ENCODE peak calls at places on chromosome 17, in six cellular contexts. A is LNCaP clone FGC; E is CD8-positive, alpha-beta T cell; I is Calu3; K is endodermal cell; F is GM10248. R is an unnamed sample.

GRCh38 chr17:82981141-82981540 is 98.3 kb upstream of the METRNL start:
- DNase-seq in K (no peak), I (no peak), E (no peak), F (peak), A (no peak), R (no peak)

GRCh38 chr17:82120148-82120547 is 22.1 kb upstream of the FASN start:
- DNase-seq in I (no peak), E (no peak), A (no peak), K (no peak), F (no peak), R (no peak)

GRCh38 chr17:36971508-36971907 is 22.8 kb downstream of the AATF start:
- DNase-seq in F (no peak), I (no peak), E (no peak), A (no peak), K (no peak), R (no peak)

GRCh38 chr17:30363715-30364202 is 15.0 kb upstream of the CPD start:
- DNase-seq in F (peak), E (peak), I (peak), K (no peak), A (no peak), R (no peak)

GRCh38 chr17:14756469-14756868 is 455.6 kb downstream of the HS3ST3B1 start:
- DNase-seq in I (no peak), K (no peak), F (no peak), E (no peak), A (no peak), R (no peak)

GRCh38 chr17:80605326-80606066 is 60.9 kb downstream of the RPTOR start:
- DNase-seq in A (no peak), I (peak), F (peak), K (no peak), E (peak), R (no peak)

GRCh38 chr17:33115957-33116680 is 124.5 kb downstream of the SPACA3 start:
- DNase-seq in A (no peak), F (no peak), K (no peak), I (no peak), E (no peak), R (no peak)

GRCh38 chr17:47815106-47815918 is 6.3 kb downstream of the OSBPL7 start:
- DNase-seq in K (no peak), F (no peak), A (no peak), I (no peak), E (no peak), R (no peak)

GRCh38 chr17:44830359-44831269 is 527 bp upstream of the GJC1 start:
- DNase-seq in E (no peak), I (peak), F (no peak), A (no peak), K (peak), R (no peak)

GRCh38 chr17:57943645-57944044 is 11.6 kb downstream of the CUEDC1 start:
- DNase-seq in F (no peak), A (no peak), E (no peak), K (no peak), I (no peak), R (no peak)

GRCh38 chr17:74519951-74520553 is 11.2 kb downstream of the CD300LB start:
- DNase-seq in E (no peak), I (no peak), A (no peak), K (no peak), F (peak), R (no peak)

GRCh38 chr17:3750926-3751325 is 27.2 kb downstream of the HASPIN start:
- DNase-seq in E (peak), K (no peak), F (no peak), A (no peak), I (no peak), R (no peak)

GRCh38 chr17:27748360-27748825 is 51.9 kb downstream of the NOS2 start:
- DNase-seq in K (no peak), A (no peak), E (no peak), I (no peak), F (no peak), R (no peak)

GRCh38 chr17:21353326-21354010 is 22.7 kb upstream of the KCNJ12 start:
- DNase-seq in A (no peak), I (no peak), F (no peak), K (no peak), E (no peak), R (no peak)

GRCh38 chr17:12927541-12928425 is 90.0 kb downstream of the ELAC2 start:
- DNase-seq in A (no peak), K (no peak), E (no peak), F (no peak), I (no peak), R (no peak)

GRCh38 chr17:74584714-74585113 is 7.4 kb downstream of the CD300LD start:
- DNase-seq in I (no peak), K (no peak), E (no peak), F (no peak), A (no peak), R (no peak)

GRCh38 chr17:33981713-33982601 is 273.1 kb upstream of the CCL2 start:
- DNase-seq in F (no peak), I (no peak), E (no peak), A (no peak), K (peak), R (no peak)

GRCh38 chr17:58351710-58352017 is 337 bp downstream of the SUPT4H1 start:
- DNase-seq in K (no peak), F (no peak), I (no peak), E (no peak), A (no peak), R (no peak)

GRCh38 chr17:53516643-53517042 is 306.1 kb upstream of the KIF2B start:
- DNase-seq in I (peak), F (no peak), A (no peak), E (no peak), K (no peak), R (no peak)

GRCh38 chr17:83177611-83178532 is 98.5 kb downstream of the METRNL start:
- DNase-seq in A (no peak), F (no peak), I (no peak), E (no peak), K (peak), R (no peak)

GRCh38 chr17:2054262-2054739 is 602 bp upstream of the HIC1 start:
- DNase-seq in I (no peak), A (no peak), F (no peak), E (no peak), K (peak), R (no peak)

GRCh38 chr17:15169676-15170075 is 95.5 kb downstream of the PMP22 start:
- DNase-seq in I (no peak), K (no peak), E (no peak), F (no peak), A (no peak), R (no peak)

GRCh38 chr17:55346658-55347057 is 75.0 kb downstream of the MMD start:
- DNase-seq in I (no peak), A (no peak), K (no peak), E (no peak), F (no peak), R (no peak)

GRCh38 chr17:57104461-57105175 is 19.6 kb downstream of the AKAP1 start:
- DNase-seq in E (no peak), F (no peak), I (no peak), K (no peak), A (no peak), R (no peak)

GRCh38 chr17:81241648-81242420 is 2.7 kb downstream of the NDUFAF8 start:
- DNase-seq in A (no peak), I (peak), K (peak), E (peak), F (peak), R (peak)

GRCh38 chr17:43714338-43715149 is 44.0 kb downstream of the SOST start:
- DNase-seq in I (no peak), F (no peak), K (no peak), A (no peak), E (no peak), R (no peak)

GRCh38 chr17:63956296-63956920 is 16.3 kb downstream of the SCN4A start:
- DNase-seq in A (no peak), F (no peak), K (no peak), E (no peak), I (no peak), R (no peak)

GRCh38 chr17:63275318-63275967 is 170.7 kb downstream of the CYB561 start:
- DNase-seq in F (no peak), K (no peak), I (peak), A (no peak), E (no peak), R (no peak)

GRCh38 chr17:1532836-1533602 is 16.6 kb upstream of the INPP5K start:
- DNase-seq in A (no peak), E (peak), F (peak), K (peak), I (no peak), R (no peak)

GRCh38 chr17:49694847-49695697 is 12.7 kb downstream of the SLC35B1 start:
- DNase-seq in F (peak), A (no peak), I (peak), K (peak), E (peak), R (peak)

GRCh38 chr17:30449480-30449879 is 27.7 kb upstream of the GOSR1 start:
- DNase-seq in A (no peak), E (no peak), F (no peak), K (no peak), I (no peak), R (no peak)

GRCh38 chr17:14547556-14547955 is 246.7 kb downstream of the HS3ST3B1 start:
- DNase-seq in A (no peak), F (no peak), I (no peak), E (no peak), K (no peak), R (no peak)

GRCh38 chr17:18910881-18911280 is 41.1 kb upstream of the SLC5A10 start:
- DNase-seq in I (no peak), F (no peak), E (no peak), A (no peak), K (no peak), R (no peak)

GRCh38 chr17:18328643-18329204 is 13.6 kb downstream of the SMCR8 start:
- DNase-seq in E (no peak), I (no peak), A (no peak), K (peak), F (no peak), R (no peak)

GRCh38 chr17:56679148-56679766 is 85.8 kb downstream of the NOG start:
- DNase-seq in E (no peak), K (peak), A (no peak), F (peak), I (no peak), R (no peak)

GRCh38 chr17:77869041-77869595 is 89.4 kb upstream of the TNRC6C start:
- DNase-seq in I (no peak), A (no peak), K (no peak), E (no peak), F (no peak), R (no peak)

GRCh38 chr17:74870512-74870911 is 2.3 kb downstream of the FDXR start:
- DNase-seq in I (no peak), E (no peak), K (no peak), F (no peak), A (no peak), R (no peak)

DNA sequence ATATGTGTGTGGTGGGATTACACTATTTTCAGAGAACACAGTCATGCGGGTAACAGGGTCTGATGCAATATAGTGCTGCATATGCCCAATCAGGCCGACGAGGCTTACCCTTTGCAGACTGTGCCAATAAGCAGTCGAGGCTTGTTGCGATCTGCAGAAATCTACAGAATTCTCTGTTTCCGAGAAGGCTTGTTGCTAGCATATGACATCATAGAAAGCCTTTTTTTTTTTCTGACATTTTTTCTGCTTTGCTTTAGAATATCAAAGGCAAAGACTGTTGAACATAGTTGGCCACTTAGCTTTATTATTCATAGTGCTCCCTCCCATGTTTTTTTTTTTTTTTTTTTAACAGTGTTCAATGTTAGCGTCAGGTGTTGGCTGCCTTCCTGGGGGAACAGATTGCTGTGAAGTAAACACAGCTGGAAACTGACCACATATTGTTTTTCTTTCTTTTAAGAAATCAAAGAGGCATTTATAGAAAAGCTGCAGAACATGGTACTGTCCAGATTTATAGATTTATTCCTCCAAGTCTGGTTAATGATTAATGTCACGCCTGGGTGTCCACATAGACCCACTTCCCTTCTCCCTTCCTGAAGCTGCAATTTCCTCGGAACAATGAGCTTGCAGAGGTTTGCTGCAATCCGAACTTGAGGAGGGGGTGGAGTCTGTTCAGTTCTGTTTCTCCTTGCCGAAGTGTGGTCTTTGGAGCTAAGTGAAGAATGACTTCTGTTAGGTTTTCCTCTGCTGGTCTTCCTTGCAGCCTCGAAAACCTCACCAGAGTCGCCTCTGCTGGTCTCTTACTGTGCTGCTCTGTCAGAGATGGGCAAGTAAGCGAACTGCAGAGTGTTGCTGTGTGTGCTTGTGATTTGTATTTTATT is 87.3 kb downstream of the MAP2K6 start:
- DNase-seq in K (peak), I (peak), E (no peak), A (peak), F (peak), R (peak)
- TF ChIP-seq CTCF in K (no peak), I (no peak), E (no peak), A (no peak), F (no peak), R (no peak)

DNA sequence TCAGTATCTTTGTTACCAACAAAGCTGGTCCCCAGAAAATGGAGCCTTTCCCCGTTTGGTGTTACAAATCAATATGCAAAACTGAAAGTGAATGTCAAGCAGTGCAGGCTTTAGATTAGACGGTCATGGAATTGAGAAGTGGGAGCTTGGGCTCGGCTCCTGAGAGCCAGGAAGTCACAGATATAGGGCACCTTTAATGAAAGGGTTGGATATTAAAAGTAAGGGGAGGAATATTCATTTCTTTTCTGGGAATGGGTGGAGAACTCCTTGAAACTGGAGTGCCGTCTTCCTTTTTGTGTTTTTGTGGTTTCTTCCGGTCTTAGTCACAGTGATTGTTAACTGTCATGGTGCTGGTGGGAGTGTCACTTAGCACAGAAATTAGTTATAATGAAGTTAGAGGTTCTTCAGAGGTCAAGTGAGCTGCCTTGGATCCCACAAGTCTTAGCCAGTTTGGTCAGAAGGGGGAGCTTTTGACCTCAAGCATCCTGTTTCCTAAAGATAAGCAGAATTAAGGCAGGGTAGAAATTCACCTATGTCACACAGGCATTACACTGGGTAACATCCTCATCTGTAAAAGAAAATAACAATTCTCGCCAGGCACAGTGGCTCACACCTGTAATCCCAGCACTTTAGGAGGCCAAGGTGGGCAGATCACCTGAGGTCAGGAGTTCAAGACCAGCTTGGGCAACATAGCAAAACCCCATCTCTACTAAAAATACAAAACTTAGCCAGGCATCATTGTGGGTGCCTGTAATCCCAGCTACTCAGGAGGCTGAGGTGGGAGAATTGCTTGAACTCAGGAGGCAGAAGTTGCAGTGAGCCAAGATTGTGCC is 9.6 kb upstream of the EIF1 start:
- DNase-seq in E (peak), A (no peak), F (no peak), I (peak), K (peak), R (no peak)
- TF ChIP-seq CTCF in E (no peak), A (no peak), F (peak), I (peak), K (peak), R (no peak)

GRCh38 chr17:78886954-78887353 is 16.0 kb downstream of the CEP295NL start:
- DNase-seq in A (no peak), E (no peak), K (no peak), I (no peak), F (no peak), R (no peak)

GRCh38 chr17:78884148-78884870 is 18.7 kb downstream of the CEP295NL start:
- DNase-seq in F (no peak), I (peak), E (no peak), K (peak), A (no peak), R (no peak)

GRCh38 chr17:78884876-78885667 is 17.9 kb downstream of the CEP295NL start:
- DNase-seq in K (no peak), I (no peak), F (no peak), A (no peak), E (no peak), R (no peak)

GRCh38 chr17:78883533-78884131 is 19.4 kb downstream of the CEP295NL start:
- DNase-seq in E (no peak), I (peak), K (peak), F (no peak), A (no peak), R (peak)

GRCh38 chr17:78885956-78886355 is 17.0 kb downstream of the CEP295NL start:
- DNase-seq in K (no peak), I (peak), F (no peak), A (no peak), E (no peak), R (no peak)
- TF ChIP-seq CTCF in K (no peak), I (no peak), F (no peak), A (no peak), E (no peak), R (no peak)

DNA sequence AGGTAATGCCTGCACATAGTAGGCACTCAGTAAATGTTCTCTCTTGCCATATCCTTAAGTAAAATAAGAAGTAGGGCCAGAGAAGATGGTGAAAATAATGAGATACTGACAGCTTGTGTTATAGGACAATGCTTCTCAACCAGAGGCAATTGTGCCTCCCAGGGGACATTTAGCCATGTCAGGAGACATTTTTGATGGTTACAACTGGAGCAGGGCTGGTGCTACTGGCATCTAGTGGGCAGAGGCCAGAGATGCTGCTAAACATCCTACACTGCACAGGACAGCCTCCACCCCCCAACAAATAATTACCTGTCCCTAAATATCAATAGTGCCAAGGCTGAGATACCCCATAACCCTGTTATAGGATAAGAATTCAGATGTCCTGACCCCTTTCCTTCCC is 1.7 kb downstream of the RAD51D start:
- DNase-seq in A (no peak), I (no peak), K (no peak), E (no peak), F (peak), R (no peak)
- TF ChIP-seq CTCF in A (peak), I (no peak), K (peak), E (peak), F (peak), R (no peak)

GRCh38 chr17:29008591-29008990 is 2.8 kb upstream of the SEZ6 start:
- DNase-seq in K (no peak), F (no peak), E (no peak), A (no peak), I (no peak), R (no peak)
- TF ChIP-seq CTCF in K (no peak), F (no peak), E (no peak), A (no peak), I (no peak), R (no peak)

DNA sequence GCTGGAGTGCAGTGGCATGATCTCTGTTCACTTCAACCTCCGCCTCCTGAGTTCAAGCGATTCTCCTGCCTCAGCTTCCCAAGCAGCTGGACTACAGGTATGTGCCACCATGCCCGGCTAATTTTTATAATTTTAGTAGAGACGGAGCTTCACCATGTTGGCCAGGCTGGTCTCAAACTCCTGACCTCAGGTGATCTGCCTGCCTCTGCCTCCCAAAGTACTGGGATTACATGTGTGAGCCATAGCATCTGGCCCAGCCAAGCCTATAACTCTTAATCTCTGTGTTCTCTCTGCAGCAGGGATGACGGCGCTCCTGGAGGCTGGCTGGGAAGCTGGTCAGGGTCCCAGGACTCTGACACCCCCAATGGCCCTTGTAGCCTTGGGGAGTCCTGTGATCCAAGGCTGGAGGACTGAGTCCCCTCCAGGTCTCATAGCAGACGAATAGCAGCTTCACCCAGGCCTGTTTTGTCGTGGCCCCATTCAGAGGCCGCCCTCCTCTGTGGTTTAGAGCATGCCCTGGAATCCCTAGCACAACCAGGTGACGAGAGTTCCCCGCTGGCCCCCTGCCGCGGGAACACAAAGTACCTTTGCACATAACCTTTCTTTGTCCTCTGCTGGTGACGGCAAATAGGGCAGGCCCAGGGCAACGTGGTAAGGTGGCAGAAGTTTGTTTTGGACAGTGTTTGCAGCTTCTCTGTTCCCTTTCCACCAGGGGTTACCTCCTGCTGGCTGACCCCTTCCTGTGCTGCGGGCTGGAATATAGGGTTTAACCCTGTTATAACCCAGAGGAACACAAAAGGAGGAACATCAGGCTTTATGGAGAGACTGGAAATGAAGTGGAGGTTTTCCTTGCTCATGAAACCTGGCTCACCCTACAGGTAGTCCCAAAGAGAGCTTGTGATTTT is 43.0 kb upstream of the TOB1 start:
- DNase-seq in E (peak), A (peak), I (peak), K (peak), F (no peak), R (peak)
- TF ChIP-seq CTCF in E (peak), A (no peak), I (peak), K (peak), F (no peak), R (peak)

R was measured in progenitor cell of endocrine pancreas.